ENCODE peak calls at places on chromosomes 5 and 9, in nine cellular contexts. C, N, Y, R, W, O, Z, Q and F are unnamed samples.

GRCh38 chr5:132057498-132058255 is 2.8 kb upstream of the IL3 start:
- DNase-seq in C (no peak), N (no peak), Y (no peak), R (no peak), W (no peak), O (no peak), Z (no peak), Q (no peak), F (no peak)

GRCh38 chr5:135930029-135930948 is 24.5 kb downstream of the LECT2 start:
- DNase-seq in C (peak; percentile 23), N (no peak), Y (no peak), R (no peak), W (no peak), O (no peak), Z (peak; percentile 56), Q (no peak), F (no peak)

GRCh38 chr9:75964431-75964830 is 74.0 kb downstream of the PCSK5 start:
- DNase-seq in C (no peak), N (no peak), Y (no peak), R (peak; percentile 26), W (no peak), O (no peak), Z (no peak), Q (no peak), F (no peak)

GRCh38 chr5:6311568-6312501 is 66.5 kb downstream of the MED10 start:
- DNase-seq in C (no peak), N (no peak), Y (no peak), R (no peak), W (no peak), O (no peak), Z (no peak), Q (no peak), F (no peak)

GRCh38 chr5:128109138-128109537 is 25.6 kb downstream of the SLC12A2 start:
- DNase-seq in C (no peak), N (no peak), Y (no peak), R (peak; percentile 12), W (no peak), O (no peak), Z (no peak), Q (no peak), F (no peak)

GRCh38 chr5:111997308-111998159 is 240.5 kb upstream of the NREP start:
- DNase-seq in C (peak; percentile 71), N (no peak), Y (no peak), R (peak; percentile 14), W (no peak), O (peak; percentile 100), Z (no peak), Q (no peak), F (peak; percentile 100)

GRCh38 chr9:74281674-74282073 is 215.5 kb upstream of the RORB start:
- DNase-seq in C (no peak), N (no peak), Y (no peak), R (no peak), W (no peak), O (no peak), Z (peak; percentile 13), Q (no peak), F (no peak)

GRCh38 chr9:110126986-110127864 is 80.7 kb downstream of the C9orf152 start:
- DNase-seq in C (peak; percentile 55), N (no peak), Y (no peak), R (peak; percentile 62), W (no peak), O (peak; percentile 93), Z (no peak), Q (no peak), F (peak; percentile 89)

GRCh38 chr9:91426123-91426745 is 2.6 kb upstream of the NFIL3 start:
- DNase-seq in C (peak; percentile 61), N (no peak), Y (no peak), R (no peak), W (peak; percentile 33), O (peak; percentile 68), Z (peak; percentile 29), Q (peak; percentile 39), F (peak; percentile 55)